ENCODE peak calls at places on chromosomes 3 and 15, in seven cellular contexts. J is fibroblast of mammary gland, T is fibroblast of villous mesenchyme, L is activated B cell treated with CpG ODN at 0.5 μM for 24 hours, X is breast epithelium, E is upper lobe of left lung, H is Panc1. K is an unnamed sample.

GRCh38 chr15:66801266-66801665 is 99.2 kb downstream of the SMAD6 start:
- DNase-seq in L (no peak), X (no peak), J (no peak), E (no peak), H (no peak), T (no peak), K (no peak)

GRCh38 chr3:64438837-64439236 is 213.6 kb upstream of the PRICKLE2 start:
- DNase-seq in E (peak), X (no peak), T (no peak), J (no peak), H (no peak), L (no peak), K (no peak)

GRCh38 chr3:40317061-40317676 is 7.7 kb downstream of the EIF1B start:
- DNase-seq in X (no peak), T (peak), E (no peak), L (no peak), H (peak), J (peak), K (no peak)

GRCh38 chr3:167606836-167607235 is 46.9 kb downstream of the WDR49 start:
- DNase-seq in T (no peak), L (no peak), E (no peak), J (no peak), X (no peak), H (no peak), K (no peak)

GRCh38 chr15:68415061-68415460 is 16.9 kb downstream of the ITGA11 start:
- DNase-seq in X (no peak), T (no peak), H (no peak), E (no peak), L (no peak), J (no peak), K (peak)

GRCh38 chr3:106428565-106428994 is 559.8 kb upstream of the CBLB start:
- DNase-seq in X (no peak), J (peak), H (no peak), T (peak), E (no peak), L (no peak), K (no peak)

GRCh38 chr15:45106002-45106790 is 7.8 kb downstream of the DUOX2 start:
- DNase-seq in J (no peak), X (peak), E (no peak), T (no peak), L (no peak), H (no peak), K (no peak)

GRCh38 chr3:133578548-133579191 is 5.2 kb downstream of the CDV3 start:
- DNase-seq in J (peak), E (no peak), L (no peak), T (peak), H (no peak), X (no peak), K (no peak)

GRCh38 chr3:117443014-117443413 is 733.4 kb downstream of the TUSC7 start:
- DNase-seq in E (no peak), X (no peak), J (peak), T (no peak), H (no peak), L (no peak), K (no peak)

GRCh38 chr3:24521306-24522154 is 26.9 kb upstream of the THRB start:
- DNase-seq in L (peak), E (peak), J (peak), H (no peak), X (peak), T (peak), K (peak)

GRCh38 chr15:90988249-90988648 is 6.1 kb downstream of the PRC1 start:
- DNase-seq in J (no peak), L (no peak), E (no peak), H (no peak), T (peak), X (no peak), K (no peak)

GRCh38 chr15:45821390-45821789 is 186.6 kb downstream of the SQOR start:
- DNase-seq in H (no peak), L (no peak), E (no peak), X (no peak), J (no peak), T (no peak), K (no peak)

GRCh38 chr15:58440181-58440910 is 8.6 kb downstream of the LIPC start:
- DNase-seq in E (no peak), L (no peak), T (peak), X (no peak), J (peak), H (no peak), K (no peak)

GRCh38 chr3:129831503-129831902 is 62.0 kb downstream of the TMCC1 start:
- DNase-seq in H (no peak), T (no peak), J (no peak), E (no peak), X (no peak), L (no peak), K (no peak)

GRCh38 chr3:58058654-58059263 is 50.5 kb downstream of the FLNB start:
- DNase-seq in E (no peak), J (peak), L (no peak), T (peak), H (no peak), X (no peak), K (no peak)

GRCh38 chr3:122916580-122916979 is 111.0 kb downstream of the SEMA5B start:
- DNase-seq in E (no peak), H (no peak), L (no peak), T (no peak), X (no peak), J (no peak), K (no peak)

GRCh38 chr3:117035785-117036184 is 326.2 kb downstream of the TUSC7 start:
- DNase-seq in X (no peak), T (no peak), H (no peak), J (peak), E (no peak), L (no peak), K (no peak)

GRCh38 chr3:185233328-185233727 is 20.5 kb downstream of the EHHADH start:
- DNase-seq in T (no peak), E (no peak), L (no peak), J (no peak), H (no peak), X (no peak), K (no peak)

GRCh38 chr15:90142216-90143175 is 40.2 kb upstream of the IDH2 start:
- DNase-seq in H (no peak), X (no peak), L (no peak), J (no peak), E (peak), T (no peak), K (no peak)

GRCh38 chr3:58251653-58252052 is 14.1 kb downstream of the ABHD6 start:
- DNase-seq in H (no peak), J (peak), X (no peak), L (no peak), T (peak), E (no peak), K (no peak)

GRCh38 chr3:185065059-185065458 is 87.8 kb downstream of the C3orf70 start:
- DNase-seq in E (no peak), T (no peak), X (no peak), H (no peak), L (no peak), J (no peak), K (no peak)

GRCh38 chr3:39919281-39919680 is 109.9 kb downstream of the MYRIP start:
- DNase-seq in E (no peak), X (no peak), J (no peak), L (no peak), H (no peak), T (no peak), K (no peak)

GRCh38 chr3:177150970-177151627 is 46.2 kb downstream of the TBL1XR1 start:
- DNase-seq in H (peak), E (no peak), T (peak), L (no peak), X (no peak), J (peak), K (no peak)

GRCh38 chr3:112477891-112478290 is 21.4 kb downstream of the BTLA start:
- DNase-seq in L (no peak), E (no peak), J (no peak), X (no peak), T (no peak), H (no peak), K (no peak)

GRCh38 chr15:68177747-68178146 is 27.4 kb downstream of the CALML4 start:
- DNase-seq in J (peak), L (no peak), E (no peak), X (no peak), T (peak), H (no peak), K (no peak)

GRCh38 chr15:101509279-101509678 is 19.8 kb upstream of the PCSK6 start:
- DNase-seq in L (no peak), H (no peak), X (no peak), J (no peak), T (no peak), E (no peak), K (no peak)

GRCh38 chr3:188001052-188001567 is 152.8 kb upstream of the LPP start:
- DNase-seq in T (no peak), E (no peak), X (no peak), J (peak), L (no peak), H (no peak), K (no peak)

GRCh38 chr15:56821721-56822425 is 88.6 kb upstream of the ZNF280D start:
- DNase-seq in E (no peak), T (peak), J (peak), H (peak), X (peak), L (no peak), K (peak)
- TF ChIP-seq CTCF in E (peak), T (peak), J (peak), H (peak), X (peak), L (peak), K (peak)

DNA sequence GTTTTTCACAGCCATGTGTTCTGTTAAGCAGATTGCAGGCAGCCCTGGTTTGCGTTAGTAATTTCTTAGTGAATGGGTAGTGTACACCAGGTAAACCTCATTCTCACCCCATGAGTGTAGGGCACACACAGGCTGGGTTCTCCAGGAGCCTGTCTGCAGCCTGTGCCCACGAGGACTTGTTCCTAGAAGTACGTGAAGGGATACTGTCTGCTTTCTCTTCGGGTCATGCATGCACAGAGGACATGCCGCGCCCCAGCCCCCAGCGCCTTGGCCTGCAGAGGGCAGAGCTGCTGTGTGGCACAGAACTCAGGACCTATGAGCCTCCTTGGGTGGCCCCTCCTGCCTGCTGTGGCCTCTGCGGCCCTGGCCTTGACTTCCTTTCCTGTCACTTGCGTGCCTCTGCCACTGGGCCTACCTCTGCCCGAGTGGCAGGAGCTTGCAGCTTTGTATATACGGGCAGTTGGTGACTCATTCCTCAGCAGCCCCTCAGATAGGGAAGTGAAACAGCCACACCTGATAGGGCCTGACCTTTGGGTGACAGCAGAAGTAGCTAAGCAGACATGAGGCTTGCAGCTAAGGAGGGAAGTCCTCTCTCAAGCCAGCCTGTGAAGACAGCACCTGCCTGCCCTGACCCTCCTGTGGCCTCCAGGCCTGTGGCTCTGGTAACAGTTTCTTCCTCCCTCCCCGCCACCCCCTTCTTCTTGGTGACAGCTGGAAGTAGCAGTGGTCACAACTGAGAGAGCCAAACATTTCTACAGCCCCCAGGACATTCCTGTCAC is 19.5 kb downstream of the PPCDC start:
- DNase-seq in X (no peak), L (peak), H (no peak), J (peak), T (peak), E (peak), K (no peak)
- TF ChIP-seq CTCF in X (no peak), L (no peak), H (no peak), J (peak), T (peak), E (peak), K (no peak)

DNA sequence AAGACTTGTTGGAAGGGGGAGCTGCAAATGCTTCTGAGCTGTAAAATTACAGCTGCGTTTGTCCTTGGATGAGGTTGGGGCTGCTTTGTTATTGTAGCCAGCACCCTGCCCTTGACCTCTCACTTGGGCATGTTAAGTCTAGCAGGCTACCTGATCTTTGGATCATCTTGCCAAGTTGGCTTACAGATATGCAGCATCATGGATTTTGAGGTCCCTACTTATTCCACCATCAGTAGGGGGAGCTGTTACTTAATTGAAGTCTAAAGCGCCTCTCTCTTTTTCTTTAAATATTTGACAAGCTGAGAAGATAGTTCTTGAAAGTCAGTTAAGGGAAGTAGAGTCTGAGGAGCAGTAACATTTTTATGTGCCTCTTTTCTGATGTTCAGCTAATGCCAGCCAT is 793.0 kb downstream of the MCTP2 start:
- DNase-seq in J (peak), T (peak), E (no peak), H (no peak), L (no peak), X (no peak), K (no peak)
- TF ChIP-seq CTCF in J (peak), T (peak), E (no peak), H (peak), L (no peak), X (no peak), K (peak)

DNA sequence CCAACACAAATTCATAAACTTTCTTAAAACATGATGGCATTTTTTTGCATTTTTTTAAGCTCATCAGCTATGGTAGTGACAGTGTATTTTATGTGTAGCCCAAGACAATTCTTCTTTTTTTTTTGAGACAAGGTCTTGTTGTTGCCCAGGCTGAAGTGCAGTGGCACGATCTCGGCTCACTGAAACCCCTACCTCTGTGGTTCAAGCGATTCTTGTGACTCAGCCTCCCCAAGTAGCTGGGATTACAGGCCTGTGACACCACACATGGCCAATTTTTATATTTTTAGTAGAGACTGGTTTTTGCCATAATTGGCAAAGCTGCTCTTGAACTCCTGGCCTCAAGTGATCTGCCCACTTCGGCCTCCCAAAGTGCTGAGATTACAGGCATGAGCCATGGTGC is 17.3 kb upstream of the USP50 start:
- DNase-seq in E (no peak), L (no peak), X (no peak), H (no peak), T (no peak), J (no peak), K (no peak)
- TF ChIP-seq CTCF in E (no peak), L (no peak), X (no peak), H (no peak), T (no peak), J (no peak), K (no peak)

GRCh38 chr3:142611206-142611605 is 15.0 kb downstream of the PLS1 start:
- DNase-seq in L (no peak), J (no peak), E (no peak), T (no peak), H (no peak), X (no peak), K (no peak)
- TF ChIP-seq CTCF in L (no peak), J (no peak), E (no peak), T (no peak), H (no peak), X (no peak), K (no peak)

K was measured in mesothelial cell of epicardium.